ENCODE peak calls at places on chromosome 13, in seven cellular contexts. T is AG08396; S is heart right ventricle; W is aorta; P is activated naive CD8-positive, alpha-beta T cell treated with anti-CD3 and anti-CD28 coated beads for 36 hours; C is HuH-7.5; R is T-helper 22 cell. O is an unnamed sample.

GRCh38 chr13:62643007-62643483 is 1227.4 kb upstream of the PCDH20 start:
- DNase-seq in S (no peak), C (no peak), T (no peak), R (no peak), P (peak; percentile 0), W (no peak), O (no peak)

GRCh38 chr13:93066187-93066586 is 160.4 kb upstream of the GPC6 start:
- DNase-seq in T (peak; percentile 17), S (no peak), R (no peak), P (no peak), C (no peak), W (no peak), O (no peak)

GRCh38 chr13:96984061-96984508 is 10.2 kb downstream of the OXGR1 start:
- DNase-seq in T (no peak), P (peak; percentile 11), S (no peak), W (no peak), C (no peak), R (no peak), O (peak; percentile 75)

GRCh38 chr13:20519887-20520286 is 5.8 kb downstream of the CRYL1 start:
- DNase-seq in S (no peak), C (no peak), P (no peak), W (no peak), T (no peak), R (no peak), O (no peak)

GRCh38 chr13:99275093-99275469 is 16.9 kb upstream of the GPR18 start:
- DNase-seq in W (no peak), R (peak; percentile 33), T (peak; percentile 33), C (no peak), S (no peak), P (peak; percentile 36), O (no peak)

GRCh38 chr13:113119166-113119821 is 3.3 kb upstream of the F10 start:
- DNase-seq in T (no peak), W (no peak), C (no peak), P (no peak), S (no peak), R (no peak), O (no peak)

GRCh38 chr13:21625366-21625765 is 21.4 kb upstream of the MICU2 start:
- DNase-seq in R (no peak), T (peak; percentile 37), C (peak; percentile 32), W (no peak), S (no peak), P (no peak), O (peak; percentile 49)

GRCh38 chr13:69580255-69580654 is 527.4 kb upstream of the ATXN8OS start:
- DNase-seq in R (no peak), C (no peak), P (no peak), T (no peak), S (no peak), W (no peak), O (no peak)

GRCh38 chr13:76832258-76832988 is 53.8 kb downstream of the KCTD12 start:
- DNase-seq in C (no peak), R (no peak), W (no peak), S (no peak), T (no peak), P (no peak), O (no peak)

GRCh38 chr13:51520524-51520923 is 63.7 kb upstream of the WDFY2 start:
- DNase-seq in S (no peak), W (no peak), P (no peak), R (no peak), T (peak; percentile 37), C (no peak), O (no peak)

GRCh38 chr13:32734511-32734910 is 148.3 kb downstream of the PDS5B start:
- DNase-seq in C (no peak), R (no peak), P (no peak), S (no peak), T (no peak), W (no peak), O (no peak)

GRCh38 chr13:102799544-102800144 is 725 bp downstream of the BIVM start:
- DNase-seq in W (peak; percentile 60), P (no peak), C (peak; percentile 33), S (no peak), T (peak; percentile 55), R (no peak), O (no peak)

GRCh38 chr13:48222358-48223015 is 10.5 kb upstream of the ITM2B start:
- DNase-seq in W (peak; percentile 71), C (no peak), T (no peak), R (no peak), S (no peak), P (no peak), O (no peak)

GRCh38 chr13:40207110-40207478 is 459.3 kb downstream of the FOXO1 start:
- DNase-seq in C (no peak), P (no peak), S (no peak), T (no peak), W (no peak), R (no peak), O (no peak)

GRCh38 chr13:29049524-29049923 is 229.4 kb downstream of the MTUS2 start:
- DNase-seq in W (no peak), S (no peak), T (no peak), C (no peak), P (no peak), R (no peak), O (no peak)

GRCh38 chr13:59416561-59416960 is 747.2 kb downstream of the DIAPH3 start:
- DNase-seq in T (no peak), R (no peak), C (no peak), S (no peak), P (no peak), W (no peak), O (no peak)

GRCh38 chr13:110559986-110560385 is 1.5 kb downstream of the RAB20 start:
- DNase-seq in C (no peak), P (no peak), T (no peak), W (no peak), R (no peak), S (no peak), O (no peak)

GRCh38 chr13:86907116-86907515 is 764.1 kb upstream of the SLITRK5 start:
- DNase-seq in P (no peak), R (no peak), S (no peak), T (no peak), C (no peak), W (no peak), O (no peak)

GRCh38 chr13:107767119-107767518 is 448.2 kb downstream of the LIG4 start:
- DNase-seq in T (no peak), W (no peak), P (no peak), S (no peak), R (no peak), C (no peak), O (no peak)

GRCh38 chr13:51262501-51263211 is 40.5 kb downstream of the FAM124A start:
- DNase-seq in P (no peak), T (no peak), R (no peak), S (no peak), C (no peak), W (no peak), O (peak; percentile 23)

GRCh38 chr13:94705081-94705751 is 7.1 kb downstream of the SOX21 start:
- DNase-seq in C (no peak), W (no peak), R (no peak), P (no peak), T (no peak), S (no peak), O (no peak)

GRCh38 chr13:67238277-67238859 is 8.2 kb upstream of the PCDH9 start:
- DNase-seq in P (no peak), W (no peak), T (peak; percentile 9), S (no peak), C (no peak), R (no peak), O (no peak)

GRCh38 chr13:45339867-45340266 is 1.1 kb downstream of the TPT1 start:
- DNase-seq in R (no peak), W (no peak), P (peak; percentile 36), C (no peak), T (no peak), S (no peak), O (no peak)

GRCh38 chr13:101579291-101579802 is 126.9 kb downstream of the ITGBL1 start:
- DNase-seq in P (no peak), C (no peak), T (no peak), W (no peak), R (no peak), S (no peak), O (no peak)

GRCh38 chr13:67742478-67742877 is 512.3 kb upstream of the PCDH9 start:
- DNase-seq in S (no peak), R (no peak), W (no peak), C (no peak), P (no peak), T (no peak), O (no peak)

GRCh38 chr13:46369506-46370268 is 17.4 kb downstream of the RUBCNL start:
- DNase-seq in R (no peak), W (no peak), S (no peak), P (no peak), T (peak; percentile 52), C (no peak), O (no peak)

GRCh38 chr13:49690990-49691886 is at the start of gene EBPL:
- DNase-seq in T (peak; percentile 96), R (peak; percentile 78), W (peak; percentile 97), P (peak; percentile 91), S (peak; percentile 93), C (peak; percentile 85), O (peak; percentile 96)

GRCh38 chr13:94065741-94066140 is 413.7 kb downstream of the DCT start:
- DNase-seq in S (no peak), P (no peak), C (no peak), W (no peak), T (peak; percentile 20), R (no peak), O (no peak)

GRCh38 chr13:109211616-109212015 is 574.8 kb downstream of the IRS2 start:
- DNase-seq in T (no peak), W (no peak), C (no peak), P (no peak), R (no peak), S (no peak), O (peak; percentile 84)

O was measured in Caco-2.